ENCODE peak calls at places on chromosome 17, in ten cellular contexts. E, F, M, R, B, O, L, Z, N and D are unnamed samples.

GRCh38 chr17:41984454-41984853 is 17.9 kb downstream of the CNP start:
- ATAC-seq in E (no peak), F (peak), M (no peak), R (no peak), B (no peak), O (no peak), L (no peak), Z (no peak), N (no peak), D (no peak)

GRCh38 chr17:78271419-78272160 is 40.2 kb downstream of the TMEM235 start:
- ATAC-seq in E (no peak), F (no peak), M (no peak), R (peak), B (no peak), O (no peak), L (no peak), Z (no peak), N (no peak), D (no peak)

GRCh38 chr17:18377437-18378204 is at the start of gene EVPLL:
- ATAC-seq in E (peak), F (peak), M (peak), R (no peak), B (peak), O (no peak), L (no peak), Z (no peak), N (peak), D (peak)

GRCh38 chr17:75118307-75118706 is 8.5 kb downstream of the ARMC7 start:
- ATAC-seq in E (no peak), F (no peak), M (no peak), R (no peak), B (no peak), O (no peak), L (no peak), Z (no peak), N (no peak), D (no peak)

GRCh38 chr17:60107526-60108257 is 29.0 kb upstream of the HEATR6 start:
- ATAC-seq in E (no peak), F (no peak), M (no peak), R (no peak), B (no peak), O (no peak), L (no peak), Z (no peak), N (no peak), D (no peak)

GRCh38 chr17:66301864-66302741 is at the start of gene PRKCA:
- ATAC-seq in E (peak), F (peak), M (peak), R (peak), B (peak), O (peak), L (peak), Z (peak), N (peak), D (peak)

GRCh38 chr17:7695586-7695985 is 7.3 kb downstream of the WRAP53 start:
- ATAC-seq in E (no peak), F (no peak), M (no peak), R (no peak), B (no peak), O (no peak), L (no peak), Z (no peak), N (no peak), D (no peak)

GRCh38 chr17:30808785-30809286 is 15.7 kb downstream of the CRLF3 start:
- ATAC-seq in E (no peak), F (peak), M (peak), R (peak), B (peak), O (peak), L (peak), Z (peak), N (peak), D (peak)

GRCh38 chr17:22270381-22270780 is 578.1 kb downstream of the KCNJ18 start:
- ATAC-seq in E (no peak), F (no peak), M (no peak), R (no peak), B (no peak), O (no peak), L (no peak), Z (no peak), N (no peak), D (no peak)

GRCh38 chr17:74954665-74955421 is 17.7 kb downstream of the HID1 start:
- ATAC-seq in E (no peak), F (no peak), M (no peak), R (no peak), B (no peak), O (no peak), L (no peak), Z (no peak), N (no peak), D (no peak)

GRCh38 chr17:31537558-31537957 is 146.1 kb downstream of the RAB11FIP4 start:
- ATAC-seq in E (no peak), F (no peak), M (no peak), R (no peak), B (peak), O (peak), L (no peak), Z (no peak), N (no peak), D (peak)

GRCh38 chr17:19457046-19457445 is 46.0 kb downstream of the RNF112 start:
- ATAC-seq in E (no peak), F (no peak), M (no peak), R (no peak), B (no peak), O (no peak), L (no peak), Z (no peak), N (no peak), D (no peak)

GRCh38 chr17:10224592-10225195 is 26.3 kb upstream of the GAS7 start:
- ATAC-seq in E (no peak), F (no peak), M (no peak), R (no peak), B (no peak), O (no peak), L (no peak), Z (no peak), N (no peak), D (no peak)

GRCh38 chr17:42341568-42341967 is 46.7 kb downstream of the STAT3 start:
- ATAC-seq in E (no peak), F (no peak), M (no peak), R (no peak), B (no peak), O (no peak), L (no peak), Z (no peak), N (no peak), D (no peak)

GRCh38 chr17:50459756-50460155 is 8.9 kb downstream of the CHAD start:
- ATAC-seq in E (no peak), F (no peak), M (no peak), R (no peak), B (no peak), O (no peak), L (no peak), Z (no peak), N (no peak), D (no peak)

GRCh38 chr17:45387739-45388138 is 44.9 kb downstream of the ARHGAP27 start:
- ATAC-seq in E (no peak), F (no peak), M (no peak), R (no peak), B (no peak), O (no peak), L (no peak), Z (no peak), N (no peak), D (no peak)

GRCh38 chr17:10033982-10034381 is 128.9 kb upstream of the RCVRN start:
- ATAC-seq in E (no peak), F (no peak), M (no peak), R (no peak), B (no peak), O (peak), L (no peak), Z (no peak), N (peak), D (peak)

GRCh38 chr17:16241906-16242399 is 24.9 kb downstream of the PIGL start:
- ATAC-seq in E (no peak), F (no peak), M (no peak), R (no peak), B (no peak), O (no peak), L (no peak), Z (no peak), N (no peak), D (no peak)

GRCh38 chr17:19269102-19269501 is 31.9 kb downstream of the EPN2 start:
- ATAC-seq in E (no peak), F (no peak), M (no peak), R (no peak), B (peak), O (no peak), L (no peak), Z (no peak), N (no peak), D (no peak)

GRCh38 chr17:27544350-27545131 is 86.4 kb upstream of the LGALS9 start:
- ATAC-seq in E (peak), F (no peak), M (peak), R (peak), B (no peak), O (no peak), L (peak), Z (peak), N (peak), D (peak)

GRCh38 chr17:2995362-2995761 is 68.0 kb downstream of the OR1D5 start:
- ATAC-seq in E (no peak), F (no peak), M (no peak), R (no peak), B (no peak), O (no peak), L (no peak), Z (no peak), N (no peak), D (no peak)

GRCh38 chr17:81328489-81328888 is 33.4 kb upstream of the SLC38A10 start:
- ATAC-seq in E (peak), F (no peak), M (no peak), R (no peak), B (no peak), O (no peak), L (no peak), Z (no peak), N (no peak), D (no peak)

GRCh38 chr17:50611639-50612038 is 23.0 kb upstream of the ABCC3 start:
- ATAC-seq in E (no peak), F (no peak), M (no peak), R (no peak), B (no peak), O (no peak), L (no peak), Z (no peak), N (no peak), D (no peak)

GRCh38 chr17:73644145-73645049 is at the start of gene SDK2:
- ATAC-seq in E (peak), F (no peak), M (no peak), R (no peak), B (no peak), O (no peak), L (no peak), Z (peak), N (peak), D (peak)

GRCh38 chr17:15306406-15306970 is 34.9 kb downstream of the TEKT3 start:
- ATAC-seq in E (no peak), F (no peak), M (no peak), R (no peak), B (no peak), O (no peak), L (no peak), Z (no peak), N (no peak), D (no peak)

GRCh38 chr17:78759969-78760352 is 22.1 kb downstream of the CYTH1 start:
- ATAC-seq in E (no peak), F (no peak), M (no peak), R (no peak), B (no peak), O (no peak), L (no peak), Z (no peak), N (no peak), D (no peak)

GRCh38 chr17:20944014-20944905 is 98.6 kb downstream of the USP22 start:
- ATAC-seq in E (peak), F (no peak), M (no peak), R (no peak), B (peak), O (no peak), L (no peak), Z (peak), N (peak), D (peak)

GRCh38 chr17:78369791-78370381 is 8.6 kb upstream of the PGS1 start:
- ATAC-seq in E (no peak), F (no peak), M (no peak), R (no peak), B (no peak), O (no peak), L (no peak), Z (no peak), N (no peak), D (no peak)

GRCh38 chr17:7586673-7587419 is 3.0 kb downstream of the SOX15 start:
- ATAC-seq in E (no peak), F (no peak), M (no peak), R (no peak), B (peak), O (no peak), L (no peak), Z (no peak), N (no peak), D (no peak)

GRCh38 chr17:16037636-16038035 is 38.0 kb downstream of the TTC19 start:
- ATAC-seq in E (no peak), F (no peak), M (no peak), R (no peak), B (no peak), O (no peak), L (no peak), Z (no peak), N (no peak), D (no peak)

GRCh38 chr17:80742091-80742490 is 197.5 kb downstream of the RPTOR start:
- ATAC-seq in E (no peak), F (no peak), M (no peak), R (no peak), B (peak), O (no peak), L (no peak), Z (no peak), N (no peak), D (no peak)

GRCh38 chr17:67481808-67482207 is 104.7 kb downstream of the PITPNC1 start:
- ATAC-seq in E (no peak), F (peak), M (no peak), R (no peak), B (no peak), O (no peak), L (no peak), Z (no peak), N (no peak), D (no peak)

GRCh38 chr17:68198931-68199836 is 48.7 kb upstream of the AMZ2 start:
- ATAC-seq in E (peak), F (no peak), M (peak), R (peak), B (peak), O (peak), L (peak), Z (peak), N (peak), D (peak)